ENCODE peak calls at places on chromosomes 1 and 21, in five cellular contexts. P is nephron progenitor cell, J is Caco-2, S is testis, D is transverse colon. Z is an unnamed sample.
A peak's percentile ranks its signal among the peaks of the same experiment; 100 is the strongest.

GRCh38 chr1:176552217-176552974 is 89.4 kb downstream of the PAPPA2 start:
- DNase-seq in P (no peak), J (no peak), S (no peak), D (no peak), Z (no peak)

GRCh38 chr1:202625416-202626360 is 84.6 kb downstream of the SYT2 start:
- DNase-seq in P (peak; percentile 80), J (peak; percentile 56), S (peak; percentile 78), D (peak; percentile 77), Z (peak; percentile 52)

GRCh38 chr1:42757892-42758275 is 8.9 kb downstream of the P3H1 start:
- DNase-seq in P (no peak), J (no peak), S (no peak), D (no peak), Z (no peak)

GRCh38 chr1:179023946-179024345 is 1.7 kb upstream of the FAM20B start:
- DNase-seq in P (no peak), J (no peak), S (no peak), D (no peak), Z (no peak)

GRCh38 chr1:119409731-119410130 is 5.2 kb upstream of the HSD3B2 start:
- DNase-seq in P (no peak), J (no peak), S (no peak), D (no peak), Z (no peak)

GRCh38 chr1:224432141-224432540 is 2.5 kb downstream of the WDR26 start:
- DNase-seq in P (no peak), J (no peak), S (no peak), D (no peak), Z (no peak)

GRCh38 chr1:212514782-212515181 is 82.1 kb downstream of the NENF start:
- DNase-seq in P (peak; percentile 35), J (no peak), S (peak; percentile 35), D (no peak), Z (peak; percentile 18)

GRCh38 chr1:88061106-88061829 is 622.8 kb upstream of the PKN2 start:
- DNase-seq in P (peak; percentile 35), J (peak; percentile 62), S (peak; percentile 78), D (peak; percentile 58), Z (no peak)

GRCh38 chr21:46295177-46295711 is 9.1 kb downstream of the YBEY start:
- DNase-seq in P (no peak), J (no peak), S (no peak), D (no peak), Z (no peak)

GRCh38 chr1:186682721-186683120 is 2.5 kb upstream of the PTGS2 start:
- DNase-seq in P (no peak), J (no peak), S (no peak), D (no peak), Z (no peak)

GRCh38 chr1:41612953-41613352 is 128.5 kb upstream of the EDN2 start:
- DNase-seq in P (no peak), J (no peak), S (no peak), D (no peak), Z (peak; percentile 3)

GRCh38 chr21:39010629-39011404 is 172.4 kb downstream of the PSMG1 start:
- DNase-seq in P (no peak), J (no peak), S (no peak), D (no peak), Z (no peak)

GRCh38 chr1:54610048-54610447 is 13.3 kb downstream of the FAM151A start:
- DNase-seq in P (no peak), J (no peak), S (no peak), D (no peak), Z (no peak)

GRCh38 chr1:92493139-92493538 is 6.4 kb upstream of the GFI1 start:
- DNase-seq in P (no peak), J (no peak), S (no peak), D (no peak), Z (no peak)

GRCh38 chr1:2334883-2335534 is 56.3 kb downstream of the MORN1 start:
- DNase-seq in P (no peak), J (no peak), S (no peak), D (no peak), Z (no peak)

GRCh38 chr1:166069390-166069789 is 97.4 kb downstream of the FAM78B start:
- DNase-seq in P (peak; percentile 57), J (no peak), S (no peak), D (no peak), Z (peak; percentile 26)

GRCh38 chr1:168742386-168742785 is 13.4 kb upstream of the DPT start:
- DNase-seq in P (no peak), J (no peak), S (no peak), D (no peak), Z (no peak)

DNA sequence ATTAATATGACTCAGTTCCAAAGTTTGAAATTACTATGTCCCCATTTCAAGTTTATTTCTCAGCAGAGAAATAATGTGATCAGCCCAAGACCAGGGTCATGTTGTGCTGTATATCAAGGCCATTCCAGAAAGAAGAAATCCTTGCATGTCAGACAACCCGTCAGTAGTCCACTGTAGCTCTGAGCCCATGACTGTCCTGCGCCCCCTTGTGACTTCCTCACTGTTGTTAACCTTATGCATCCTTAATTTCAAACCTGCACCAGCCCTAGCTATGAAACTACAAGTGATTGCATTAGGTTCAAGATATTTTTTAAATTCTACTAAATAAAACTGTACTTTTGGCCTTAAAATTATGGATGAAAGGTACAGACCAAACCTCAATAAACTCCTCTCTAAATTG is 133.0 kb downstream of the LRRC7 start:
- DNase-seq in P (peak; percentile 21), J (no peak), S (no peak), D (no peak), Z (no peak)
- TF ChIP-seq CTCF in P (peak; percentile 25), J (no peak), S (no peak), D (no peak), Z (peak; percentile 57)

GRCh38 chr1:27529638-27530018 is 39.7 kb upstream of the WASF2 start:
- DNase-seq in P (no peak), J (no peak), S (no peak), D (no peak), Z (no peak)
- TF ChIP-seq CTCF in P (no peak), J (no peak), S (no peak), D (no peak), Z (no peak)

GRCh38 chr1:221169447-221169889 is 290.2 kb downstream of the HLX start:
- DNase-seq in P (no peak), J (no peak), S (no peak), D (no peak), Z (no peak)

GRCh38 chr1:221172836-221173235 is 293.6 kb downstream of the HLX start:
- DNase-seq in P (no peak), J (no peak), S (no peak), D (no peak), Z (no peak)

GRCh38 chr1:221171768-221172167 is 292.5 kb downstream of the HLX start:
- DNase-seq in P (no peak), J (no peak), S (no peak), D (no peak), Z (no peak)

DNA sequence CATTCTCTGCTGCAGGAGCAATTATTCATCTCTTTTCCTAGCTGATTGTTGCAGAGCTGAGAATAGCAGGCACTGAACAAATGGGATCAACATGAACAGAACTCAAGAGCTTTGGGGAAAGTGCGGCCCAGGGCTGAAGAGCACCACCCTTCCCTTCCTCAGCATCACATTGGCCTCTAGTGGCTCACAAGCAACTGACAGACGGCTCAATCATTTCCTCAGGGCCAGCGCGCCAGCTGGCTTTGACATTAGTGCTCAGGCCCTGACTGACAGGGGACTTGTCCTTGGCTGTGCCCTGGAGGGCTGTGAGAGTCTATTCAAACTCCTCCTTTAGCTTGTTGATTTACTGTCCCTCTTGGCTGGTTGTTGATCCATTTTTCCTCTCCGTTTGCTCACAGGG is 295.4 kb downstream of the HLX start:
- DNase-seq in P (no peak), J (no peak), S (peak; percentile 16), D (no peak), Z (no peak)
- TF ChIP-seq CTCF in P (no peak), J (no peak), S (no peak), D (no peak), Z (no peak)

GRCh38 chr1:232036161-232036942 is 409.8 kb downstream of the DISC1 start:
- DNase-seq in P (no peak), J (no peak), S (no peak), D (no peak), Z (no peak)
- TF ChIP-seq CTCF in P (no peak), J (no peak), S (no peak), D (no peak), Z (no peak)

Z was measured in progenitor cell of endocrine pancreas.